ENCODE peak calls at places on chromosomes 6 and 20, in ten cellular contexts. One of them, this sample, is unnamed.

GRCh38 chr6:13696226-13696625 is 15.4 kb downstream of the RANBP9 start:
- DNase-seq in brain microvascular endothelial cell: no peak
- DNase-seq in stimulated activated CD4-positive, alpha-beta T cell treated with anti-CD3 and anti-CD28 coated beads, Interleukin-4, amount 100 ng/mL, for 24 hours: no peak
- DNase-seq in HEK293T: no peak
- DNase-seq in epithelial cell of esophagus: no peak
- DNase-seq in HFF-Myc: peak; percentile 38
- DNase-seq in AG20443: peak; percentile 61
- DNase-seq in spleen: no peak
- DNase-seq in foreskin fibroblast: peak; percentile 37
- DNase-seq in activated T-helper 1 cell treated with anti-CD3 and anti-CD28 coated beads, Interleukin-2, amount 50 U/mL, for 16 hours: no peak
- DNase-seq in this sample: no peak

GRCh38 chr6:143397229-143398222 is 53.0 kb downstream of the ADAT2 start:
- DNase-seq in brain microvascular endothelial cell: peak; percentile 66
- DNase-seq in HFF-Myc: peak; percentile 58
- DNase-seq in foreskin fibroblast: no peak
- DNase-seq in epithelial cell of esophagus: peak; percentile 100
- DNase-seq in activated T-helper 1 cell treated with anti-CD3 and anti-CD28 coated beads, Interleukin-2, amount 50 U/mL, for 16 hours: no peak
- DNase-seq in spleen: no peak
- DNase-seq in HEK293T: no peak
- DNase-seq in AG20443: peak; percentile 88
- DNase-seq in stimulated activated CD4-positive, alpha-beta T cell treated with anti-CD3 and anti-CD28 coated beads, Interleukin-4, amount 100 ng/mL, for 24 hours: peak; percentile 15
- DNase-seq in this sample: no peak

GRCh38 chr20:34345426-34345757 is 17.7 kb upstream of the ITCH start:
- DNase-seq in epithelial cell of esophagus: no peak
- DNase-seq in activated T-helper 1 cell treated with anti-CD3 and anti-CD28 coated beads, Interleukin-2, amount 50 U/mL, for 16 hours: no peak
- DNase-seq in HEK293T: no peak
- DNase-seq in spleen: no peak
- DNase-seq in foreskin fibroblast: no peak
- DNase-seq in AG20443: no peak
- DNase-seq in stimulated activated CD4-positive, alpha-beta T cell treated with anti-CD3 and anti-CD28 coated beads, Interleukin-4, amount 100 ng/mL, for 24 hours: no peak
- DNase-seq in HFF-Myc: no peak
- DNase-seq in brain microvascular endothelial cell: no peak
- DNase-seq in this sample: no peak

GRCh38 chr20:57795977-57796560 is 86.3 kb upstream of the PMEPA1 start:
- DNase-seq in spleen: peak; percentile 25
- DNase-seq in foreskin fibroblast: no peak
- DNase-seq in HEK293T: no peak
- DNase-seq in brain microvascular endothelial cell: no peak
- DNase-seq in activated T-helper 1 cell treated with anti-CD3 and anti-CD28 coated beads, Interleukin-2, amount 50 U/mL, for 16 hours: no peak
- DNase-seq in AG20443: no peak
- DNase-seq in HFF-Myc: no peak
- DNase-seq in epithelial cell of esophagus: no peak
- DNase-seq in stimulated activated CD4-positive, alpha-beta T cell treated with anti-CD3 and anti-CD28 coated beads, Interleukin-4, amount 100 ng/mL, for 24 hours: no peak
- DNase-seq in this sample: no peak

GRCh38 chr6:43676962-43677606 is 10.5 kb downstream of the MRPS18A start:
- DNase-seq in HEK293T: no peak
- DNase-seq in foreskin fibroblast: no peak
- DNase-seq in HFF-Myc: no peak
- DNase-seq in AG20443: no peak
- DNase-seq in stimulated activated CD4-positive, alpha-beta T cell treated with anti-CD3 and anti-CD28 coated beads, Interleukin-4, amount 100 ng/mL, for 24 hours: no peak
- DNase-seq in epithelial cell of esophagus: no peak
- DNase-seq in spleen: no peak
- DNase-seq in activated T-helper 1 cell treated with anti-CD3 and anti-CD28 coated beads, Interleukin-2, amount 50 U/mL, for 16 hours: no peak
- DNase-seq in brain microvascular endothelial cell: no peak
- DNase-seq in this sample: no peak

GRCh38 chr6:7707787-7708186 is 18.1 kb upstream of the BMP6 start:
- DNase-seq in HFF-Myc: no peak
- DNase-seq in spleen: no peak
- DNase-seq in AG20443: peak; percentile 72
- DNase-seq in foreskin fibroblast: no peak
- DNase-seq in epithelial cell of esophagus: no peak
- DNase-seq in activated T-helper 1 cell treated with anti-CD3 and anti-CD28 coated beads, Interleukin-2, amount 50 U/mL, for 16 hours: no peak
- DNase-seq in stimulated activated CD4-positive, alpha-beta T cell treated with anti-CD3 and anti-CD28 coated beads, Interleukin-4, amount 100 ng/mL, for 24 hours: no peak
- DNase-seq in brain microvascular endothelial cell: peak; percentile 68
- DNase-seq in HEK293T: no peak
- DNase-seq in this sample: no peak

GRCh38 chr20:42914302-42914701 is 275.4 kb downstream of the PTPRT start:
- DNase-seq in activated T-helper 1 cell treated with anti-CD3 and anti-CD28 coated beads, Interleukin-2, amount 50 U/mL, for 16 hours: no peak
- DNase-seq in spleen: no peak
- DNase-seq in brain microvascular endothelial cell: no peak
- DNase-seq in HEK293T: no peak
- DNase-seq in HFF-Myc: no peak
- DNase-seq in AG20443: no peak
- DNase-seq in epithelial cell of esophagus: no peak
- DNase-seq in foreskin fibroblast: no peak
- DNase-seq in stimulated activated CD4-positive, alpha-beta T cell treated with anti-CD3 and anti-CD28 coated beads, Interleukin-4, amount 100 ng/mL, for 24 hours: no peak
- DNase-seq in this sample: no peak

GRCh38 chr20:24747015-24747712 is 201.9 kb upstream of the CST7 start:
- DNase-seq in activated T-helper 1 cell treated with anti-CD3 and anti-CD28 coated beads, Interleukin-2, amount 50 U/mL, for 16 hours: no peak
- DNase-seq in spleen: peak; percentile 58
- DNase-seq in HFF-Myc: no peak
- DNase-seq in AG20443: no peak
- DNase-seq in HEK293T: no peak
- DNase-seq in epithelial cell of esophagus: no peak
- DNase-seq in foreskin fibroblast: no peak
- DNase-seq in brain microvascular endothelial cell: no peak
- DNase-seq in stimulated activated CD4-positive, alpha-beta T cell treated with anti-CD3 and anti-CD28 coated beads, Interleukin-4, amount 100 ng/mL, for 24 hours: no peak
- DNase-seq in this sample: no peak

GRCh38 chr20:19121463-19121862 is 91.0 kb upstream of the SLC24A3 start:
- DNase-seq in AG20443: no peak
- DNase-seq in foreskin fibroblast: no peak
- DNase-seq in HFF-Myc: no peak
- DNase-seq in HEK293T: no peak
- DNase-seq in stimulated activated CD4-positive, alpha-beta T cell treated with anti-CD3 and anti-CD28 coated beads, Interleukin-4, amount 100 ng/mL, for 24 hours: no peak
- DNase-seq in spleen: no peak
- DNase-seq in activated T-helper 1 cell treated with anti-CD3 and anti-CD28 coated beads, Interleukin-2, amount 50 U/mL, for 16 hours: no peak
- DNase-seq in brain microvascular endothelial cell: no peak
- DNase-seq in epithelial cell of esophagus: no peak
- DNase-seq in this sample: no peak

GRCh38 chr6:79373246-79373645 is 138.8 kb upstream of the HMGN3 start:
- DNase-seq in HFF-Myc: no peak
- DNase-seq in brain microvascular endothelial cell: no peak
- DNase-seq in activated T-helper 1 cell treated with anti-CD3 and anti-CD28 coated beads, Interleukin-2, amount 50 U/mL, for 16 hours: no peak
- DNase-seq in HEK293T: no peak
- DNase-seq in spleen: no peak
- DNase-seq in stimulated activated CD4-positive, alpha-beta T cell treated with anti-CD3 and anti-CD28 coated beads, Interleukin-4, amount 100 ng/mL, for 24 hours: no peak
- DNase-seq in AG20443: no peak
- DNase-seq in foreskin fibroblast: no peak
- DNase-seq in epithelial cell of esophagus: no peak
- DNase-seq in this sample: no peak

GRCh38 chr6:20092071-20092566 is 120.2 kb downstream of the MBOAT1 start:
- DNase-seq in foreskin fibroblast: peak; percentile 15
- DNase-seq in stimulated activated CD4-positive, alpha-beta T cell treated with anti-CD3 and anti-CD28 coated beads, Interleukin-4, amount 100 ng/mL, for 24 hours: no peak
- DNase-seq in HEK293T: peak; percentile 35
- DNase-seq in activated T-helper 1 cell treated with anti-CD3 and anti-CD28 coated beads, Interleukin-2, amount 50 U/mL, for 16 hours: no peak
- DNase-seq in epithelial cell of esophagus: peak; percentile 66
- DNase-seq in HFF-Myc: peak; percentile 42
- DNase-seq in brain microvascular endothelial cell: peak; percentile 43
- DNase-seq in AG20443: peak; percentile 46
- DNase-seq in spleen: no peak
- DNase-seq in this sample: no peak

GRCh38 chr20:8018928-8019177 is 708 bp downstream of the TMX4 start:
- DNase-seq in epithelial cell of esophagus: peak; percentile 51
- DNase-seq in brain microvascular endothelial cell: no peak
- DNase-seq in foreskin fibroblast: no peak
- DNase-seq in stimulated activated CD4-positive, alpha-beta T cell treated with anti-CD3 and anti-CD28 coated beads, Interleukin-4, amount 100 ng/mL, for 24 hours: no peak
- DNase-seq in HEK293T: no peak
- DNase-seq in HFF-Myc: no peak
- DNase-seq in spleen: no peak
- DNase-seq in activated T-helper 1 cell treated with anti-CD3 and anti-CD28 coated beads, Interleukin-2, amount 50 U/mL, for 16 hours: no peak
- DNase-seq in AG20443: no peak
- DNase-seq in this sample: peak; percentile 65

GRCh38 chr20:38789503-38790209 is 15.8 kb upstream of the PPP1R16B start:
- DNase-seq in foreskin fibroblast: peak; percentile 35
- DNase-seq in spleen: no peak
- DNase-seq in stimulated activated CD4-positive, alpha-beta T cell treated with anti-CD3 and anti-CD28 coated beads, Interleukin-4, amount 100 ng/mL, for 24 hours: no peak
- DNase-seq in HEK293T: no peak
- DNase-seq in AG20443: peak; percentile 49
- DNase-seq in epithelial cell of esophagus: peak; percentile 84
- DNase-seq in activated T-helper 1 cell treated with anti-CD3 and anti-CD28 coated beads, Interleukin-2, amount 50 U/mL, for 16 hours: no peak
- DNase-seq in brain microvascular endothelial cell: peak; percentile 12
- DNase-seq in HFF-Myc: no peak
- DNase-seq in this sample: no peak

GRCh38 chr6:33604941-33605854 is 15.9 kb upstream of the ITPR3 start:
- DNase-seq in HEK293T: no peak
- DNase-seq in foreskin fibroblast: peak; percentile 73
- DNase-seq in brain microvascular endothelial cell: no peak
- DNase-seq in AG20443: no peak
- DNase-seq in stimulated activated CD4-positive, alpha-beta T cell treated with anti-CD3 and anti-CD28 coated beads, Interleukin-4, amount 100 ng/mL, for 24 hours: no peak
- DNase-seq in HFF-Myc: no peak
- DNase-seq in spleen: no peak
- DNase-seq in activated T-helper 1 cell treated with anti-CD3 and anti-CD28 coated beads, Interleukin-2, amount 50 U/mL, for 16 hours: no peak
- DNase-seq in epithelial cell of esophagus: no peak
- DNase-seq in this sample: no peak

GRCh38 chr6:30614843-30615218 is 2.2 kb downstream of the PPP1R10 start:
- DNase-seq in brain microvascular endothelial cell: peak; percentile 93
- DNase-seq in activated T-helper 1 cell treated with anti-CD3 and anti-CD28 coated beads, Interleukin-2, amount 50 U/mL, for 16 hours: peak; percentile 53
- DNase-seq in AG20443: peak; percentile 91
- DNase-seq in spleen: peak; percentile 90
- DNase-seq in epithelial cell of esophagus: peak; percentile 97
- DNase-seq in foreskin fibroblast: peak; percentile 94
- DNase-seq in stimulated activated CD4-positive, alpha-beta T cell treated with anti-CD3 and anti-CD28 coated beads, Interleukin-4, amount 100 ng/mL, for 24 hours: peak; percentile 90
- DNase-seq in HFF-Myc: peak; percentile 96
- DNase-seq in HEK293T: peak; percentile 81
- DNase-seq in this sample: peak; percentile 96

GRCh38 chr20:32344835-32345506 is 13.2 kb upstream of the ASXL1 start:
- DNase-seq in AG20443: no peak
- DNase-seq in activated T-helper 1 cell treated with anti-CD3 and anti-CD28 coated beads, Interleukin-2, amount 50 U/mL, for 16 hours: no peak
- DNase-seq in stimulated activated CD4-positive, alpha-beta T cell treated with anti-CD3 and anti-CD28 coated beads, Interleukin-4, amount 100 ng/mL, for 24 hours: no peak
- DNase-seq in brain microvascular endothelial cell: no peak
- DNase-seq in spleen: no peak
- DNase-seq in HFF-Myc: no peak
- DNase-seq in foreskin fibroblast: no peak
- DNase-seq in HEK293T: no peak
- DNase-seq in epithelial cell of esophagus: no peak
- DNase-seq in this sample: no peak

GRCh38 chr6:87965806-87966205 is 81.8 kb upstream of the SPACA1 start:
- DNase-seq in foreskin fibroblast: no peak
- DNase-seq in HEK293T: no peak
- DNase-seq in spleen: no peak
- DNase-seq in stimulated activated CD4-positive, alpha-beta T cell treated with anti-CD3 and anti-CD28 coated beads, Interleukin-4, amount 100 ng/mL, for 24 hours: no peak
- DNase-seq in brain microvascular endothelial cell: no peak
- DNase-seq in AG20443: no peak
- DNase-seq in activated T-helper 1 cell treated with anti-CD3 and anti-CD28 coated beads, Interleukin-2, amount 50 U/mL, for 16 hours: no peak
- DNase-seq in epithelial cell of esophagus: no peak
- DNase-seq in HFF-Myc: no peak
- DNase-seq in this sample: no peak

GRCh38 chr20:58536289-58536688 is 21.1 kb upstream of the APCDD1L start:
- DNase-seq in stimulated activated CD4-positive, alpha-beta T cell treated with anti-CD3 and anti-CD28 coated beads, Interleukin-4, amount 100 ng/mL, for 24 hours: no peak
- DNase-seq in epithelial cell of esophagus: no peak
- DNase-seq in HFF-Myc: no peak
- DNase-seq in activated T-helper 1 cell treated with anti-CD3 and anti-CD28 coated beads, Interleukin-2, amount 50 U/mL, for 16 hours: no peak
- DNase-seq in brain microvascular endothelial cell: no peak
- DNase-seq in HEK293T: no peak
- DNase-seq in spleen: no peak
- DNase-seq in foreskin fibroblast: no peak
- DNase-seq in AG20443: no peak
- DNase-seq in this sample: no peak